ENCODE peak calls at places on chromosome 2, in eight cellular contexts. O, B, H, K, C, M, R and Q are unnamed samples. For H3K27me3, the result is how much of the 10 kb centered on the place peaks cover.

GRCh38 chr2:124027182-124027581 is 2.1 kb downstream of the CNTNAP5 start:
- DNase-seq in O (peak), B (peak), H (no peak), K (peak), C (no peak), M (no peak), R (no peak), Q (no peak)

GRCh38 chr2:73414651-73415050 is 29.0 kb downstream of the ALMS1 start:
- DNase-seq in O (no peak), B (no peak), H (no peak), K (no peak), C (no peak), M (no peak), R (no peak), Q (no peak)

GRCh38 chr2:227724394-227725039 is at the start of gene SCYGR6:
- DNase-seq in O (no peak), B (no peak), H (no peak), K (no peak), C (no peak), M (no peak), R (no peak), Q (no peak)

GRCh38 chr2:199704358-199705238 is 146.4 kb downstream of the FTCDNL1 start:
- DNase-seq in O (peak), B (peak), H (no peak), K (peak), C (peak), M (peak), R (no peak), Q (no peak)

GRCh38 chr2:45008296-45009129 is 739 bp downstream of the SIX2 start:
- DNase-seq in O (peak), B (peak), H (no peak), K (peak), C (no peak), M (peak), R (no peak), Q (no peak)

GRCh38 chr2:102621630-102622029 is 2.3 kb downstream of the SLC9A2 start:
- DNase-seq in O (no peak), B (no peak), H (no peak), K (no peak), C (no peak), M (no peak), R (no peak), Q (no peak)

GRCh38 chr2:25380586-25381360 is 39.0 kb upstream of the DNMT3A start:
- DNase-seq in O (no peak), B (no peak), H (peak), K (no peak), C (peak), M (no peak), R (no peak), Q (no peak)

GRCh38 chr2:188976545-188977268 is 2.5 kb downstream of the COL3A1 start:
- DNase-seq in O (no peak), B (peak), H (no peak), K (no peak), C (no peak), M (no peak), R (no peak), Q (no peak)

GRCh38 chr2:207122914-207123744 is 42.6 kb downstream of the KLF7 start:
- DNase-seq in O (peak), B (peak), H (no peak), K (no peak), C (no peak), M (no peak), R (no peak), Q (no peak)

GRCh38 chr2:78999410-78999809 is 26.1 kb upstream of the REG3G start:
- DNase-seq in O (no peak), B (peak), H (no peak), K (peak), C (no peak), M (no peak), R (no peak), Q (no peak)

GRCh38 chr2:148207111-148207510 is 186.2 kb downstream of the MBD5 start:
- DNase-seq in O (no peak), B (no peak), H (no peak), K (no peak), C (no peak), M (no peak), R (no peak), Q (no peak)

GRCh38 chr2:127392133-127392827 is 4.5 kb upstream of the MAP3K2 start:
- DNase-seq in O (no peak), B (no peak), H (no peak), K (no peak), C (no peak), M (no peak), R (no peak), Q (no peak)

GRCh38 chr2:222862915-222863544 is 2.2 kb downstream of the ACSL3 start:
- DNase-seq in O (no peak), B (no peak), H (no peak), K (no peak), C (no peak), M (no peak), R (no peak), Q (no peak)

GRCh38 chr2:222866358-222866960 is 5.6 kb downstream of the ACSL3 start:
- DNase-seq in O (no peak), B (no peak), H (no peak), K (no peak), C (peak), M (no peak), R (no peak), Q (peak)

GRCh38 chr2:222865301-222865700 is 4.5 kb downstream of the ACSL3 start:
- DNase-seq in O (no peak), B (no peak), H (no peak), K (no peak), C (no peak), M (no peak), R (no peak), Q (no peak)

GRCh38 chr2:222862068-222862914 is 1.5 kb downstream of the ACSL3 start:
- DNase-seq in O (no peak), B (peak), H (no peak), K (peak), C (peak), M (no peak), R (no peak), Q (no peak)

DNA sequence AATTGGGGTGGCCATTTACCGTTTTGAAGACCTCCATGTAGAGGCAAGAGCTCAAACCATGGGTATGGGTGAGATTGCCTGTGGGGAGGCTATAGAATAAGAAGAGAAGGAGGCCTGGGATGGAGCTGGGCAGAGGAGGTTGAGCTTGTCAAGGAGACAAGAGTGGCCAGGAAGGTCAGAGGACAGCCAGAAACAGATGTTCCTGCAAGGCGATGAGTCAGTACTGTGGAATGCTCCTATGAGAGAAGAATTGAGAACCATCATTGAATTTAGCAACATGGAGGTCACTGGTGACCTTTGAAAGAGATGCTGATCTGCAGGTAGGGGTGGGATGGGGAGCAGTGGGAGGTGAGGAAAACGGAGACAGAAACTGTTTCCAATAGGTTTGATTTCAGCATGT is 3.5 kb downstream of the ACSL3 start:
- DNase-seq in O (peak), B (peak), H (no peak), K (peak), C (no peak), M (no peak), R (no peak), Q (no peak)
- H3K4me3 ChIP-seq in O (no peak), B (no peak), H (no peak), K (no peak), C (no peak), M (no peak), R (no peak), Q (no peak)

GRCh38 chr2:75287624-75288313 is 88.4 kb upstream of the TACR1 start:
- DNase-seq in O (no peak), B (no peak), H (no peak), K (no peak), C (no peak), M (no peak), R (no peak), Q (no peak)

GRCh38 chr2:75289771-75290170 is 90.5 kb upstream of the TACR1 start:
- DNase-seq in O (no peak), B (no peak), H (no peak), K (no peak), C (no peak), M (no peak), R (no peak), Q (no peak)

GRCh38 chr2:75292826-75293225 is 93.5 kb upstream of the TACR1 start:
- DNase-seq in O (no peak), B (no peak), H (no peak), K (no peak), C (no peak), M (no peak), R (no peak), Q (no peak)

GRCh38 chr2:75288760-75289159 is 89.4 kb upstream of the TACR1 start:
- DNase-seq in O (no peak), B (no peak), H (no peak), K (no peak), C (no peak), M (no peak), R (no peak), Q (no peak)

GRCh38 chr2:75290600-75291140 is 91.3 kb upstream of the TACR1 start:
- DNase-seq in O (no peak), B (no peak), H (no peak), K (peak), C (no peak), M (no peak), R (no peak), Q (no peak)
- TF ChIP-seq CTCF in O (peak), B (peak), H (no peak), K (peak), C (peak), M (no peak), R (no peak), Q (no peak)

GRCh38 chr2:205683991-205684390 is 1.7 kb downstream of the NRP2 start:
- DNase-seq in O (peak), B (no peak), H (no peak), K (no peak), C (no peak), M (no peak), R (no peak), Q (no peak)

GRCh38 chr2:205686231-205687017 is 4.1 kb downstream of the NRP2 start:
- DNase-seq in O (peak), B (no peak), H (no peak), K (peak), C (no peak), M (no peak), R (no peak), Q (no peak)

GRCh38 chr2:205683179-205683978 is 1.1 kb downstream of the NRP2 start:
- DNase-seq in O (peak), B (no peak), H (no peak), K (no peak), C (no peak), M (no peak), R (no peak), Q (no peak)

GRCh38 chr2:205685314-205686230 is 3.3 kb downstream of the NRP2 start:
- DNase-seq in O (peak), B (no peak), H (no peak), K (peak), C (no peak), M (no peak), R (no peak), Q (no peak)

DNA sequence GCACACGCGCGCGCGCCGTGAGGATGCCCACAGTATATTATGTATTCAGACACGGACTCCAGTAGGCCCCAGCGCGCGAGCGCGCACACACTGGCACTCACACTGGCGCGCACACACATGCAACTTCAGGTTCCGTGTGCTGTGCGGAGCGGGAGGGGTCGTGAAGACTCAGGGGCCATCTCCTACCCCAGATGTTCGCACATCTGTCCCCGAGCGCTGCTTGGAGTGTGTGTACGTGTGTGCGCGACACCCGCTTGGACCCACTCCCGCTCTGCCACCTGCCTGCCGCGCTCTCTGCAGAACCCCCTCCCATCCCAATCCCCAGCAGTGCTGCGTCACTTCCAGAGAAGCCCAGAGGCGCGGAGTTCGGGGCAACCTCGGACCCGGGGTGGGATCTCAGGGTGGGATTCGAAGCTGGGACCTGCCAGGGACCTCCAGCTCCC is 2.6 kb downstream of the NRP2 start:
- DNase-seq in O (no peak), B (no peak), H (no peak), K (peak), C (no peak), M (no peak), R (no peak), Q (no peak)
- H3K27me3 ChIP-seq in O (under half), B (under half), H (under half), K (half or more), C (half or more), M (half or more), R (under half), Q (under half)

DNA sequence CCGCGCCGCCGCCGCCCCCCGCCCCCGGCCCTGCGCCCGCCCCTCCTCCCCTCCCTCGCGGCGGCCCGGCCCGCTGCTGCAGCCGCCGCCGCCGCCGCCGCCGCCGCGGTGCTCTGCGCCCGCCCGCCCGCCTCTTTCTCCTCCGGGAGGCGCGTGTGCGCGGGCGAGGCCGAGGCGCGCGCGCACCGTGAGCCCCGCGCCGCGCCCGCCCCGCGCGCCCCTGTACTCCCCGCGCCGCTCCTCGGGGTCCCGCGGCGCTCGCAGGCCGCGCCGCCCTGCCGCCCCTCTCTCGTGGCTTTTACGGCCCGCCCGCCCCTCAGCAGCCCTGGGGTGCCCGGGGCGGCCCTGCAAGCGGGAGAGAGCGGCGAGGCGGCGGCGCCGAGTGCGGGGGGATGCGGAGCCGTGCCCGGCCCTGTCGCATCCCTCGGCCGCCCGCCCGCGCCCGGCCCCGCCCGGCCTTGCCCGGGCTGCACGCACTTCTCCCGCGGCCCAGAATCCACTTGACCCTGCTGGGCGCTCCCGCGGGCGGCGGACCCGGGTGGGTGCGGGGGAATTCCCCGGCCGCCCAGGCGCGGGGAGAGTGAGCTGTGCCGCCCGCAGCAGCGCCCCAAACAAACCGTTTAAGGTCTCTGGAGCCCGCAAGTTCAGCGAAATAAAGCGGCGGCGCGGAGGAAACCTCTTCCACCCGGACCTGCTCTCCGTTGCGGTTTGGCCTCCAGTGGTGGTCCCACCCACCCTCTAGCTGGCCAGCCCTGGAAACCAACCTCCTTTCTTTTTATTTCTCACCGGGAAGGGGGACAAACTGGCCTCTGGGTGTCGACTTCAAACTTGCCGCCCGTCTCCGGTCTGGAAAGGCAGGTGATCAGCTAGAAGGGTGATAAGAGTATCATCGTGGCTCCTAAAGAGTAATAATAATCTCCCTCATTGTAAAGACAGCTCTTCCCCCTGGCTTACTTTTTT is 37.4 kb downstream of the AFF3 start:
- DNase-seq in O (peak), B (peak), H (no peak), K (peak), C (no peak), M (no peak), R (no peak), Q (peak)
- H3K4me3 ChIP-seq in O (peak), B (peak), H (no peak), K (peak), C (peak), M (peak), R (peak), Q (peak)

GRCh38 chr2:218465987-218466633 is 47.2 kb downstream of the VIL1 start:
- DNase-seq in O (no peak), B (peak), H (no peak), K (no peak), C (no peak), M (no peak), R (no peak), Q (no peak)
- TF ChIP-seq CTCF in O (peak), B (peak), H (peak), K (peak), C (peak), M (no peak), R (no peak), Q (peak)